ENCODE peak calls at places on chromosomes 12 and 14, in ten cellular contexts. S is astrocyte; C is LNCaP clone FGC; J is HFF-Myc; I is T47D; R is left cardiac atrium; V is stimulated activated naive CD8-positive, alpha-beta T cell treated with anti-CD3 and anti-CD28 coated beads, Interleukin-15, amount 100 ng/mL, for 72 hours; U is SIG-M5; Z is AML-193; B is putamen. F is an unnamed sample.

GRCh38 chr12:48031135-48031960 is 27.1 kb upstream of the COL2A1 start:
- DNase-seq in S (no peak), C (no peak), J (no peak), I (no peak), R (no peak), V (no peak), U (no peak), Z (no peak), B (no peak), F (peak; percentile 98)

GRCh38 chr14:77642407-77642806 is 26.0 kb upstream of the SPTLC2 start:
- DNase-seq in S (no peak), C (no peak), J (no peak), I (no peak), R (no peak), V (no peak), U (no peak), Z (no peak), B (no peak), F (no peak)

GRCh38 chr14:93269341-93270068 is 62.4 kb downstream of the UBR7 start:
- DNase-seq in S (peak; percentile 73), C (no peak), J (no peak), I (no peak), R (no peak), V (no peak), U (no peak), Z (no peak), B (peak; percentile 81), F (peak; percentile 18)

GRCh38 chr12:6927999-6928702 is 392 bp downstream of the ATN1 start:
- DNase-seq in S (no peak), C (no peak), J (no peak), I (no peak), R (peak; percentile 40), V (no peak), U (no peak), Z (no peak), B (no peak), F (no peak)

GRCh38 chr12:20097561-20097960 is 270.8 kb upstream of the PDE3A start:
- DNase-seq in S (peak; percentile 80), C (no peak), J (no peak), I (no peak), R (no peak), V (no peak), U (no peak), Z (no peak), B (no peak), F (peak; percentile 83)

GRCh38 chr12:47121146-47121545 is 41.4 kb upstream of the AMIGO2 start:
- DNase-seq in S (peak; percentile 61), C (no peak), J (no peak), I (no peak), R (no peak), V (no peak), U (no peak), Z (no peak), B (no peak), F (peak; percentile 76)

GRCh38 chr12:102107970-102108369 is 11.9 kb downstream of the NUP37 start:
- DNase-seq in S (no peak), C (no peak), J (no peak), I (no peak), R (no peak), V (no peak), U (no peak), Z (no peak), B (no peak), F (no peak)

GRCh38 chr14:90549794-90550591 is 153.2 kb downstream of the CALM1 start:
- DNase-seq in S (no peak), C (no peak), J (no peak), I (no peak), R (no peak), V (no peak), U (no peak), Z (no peak), B (no peak), F (no peak)

GRCh38 chr14:51848120-51848519 is 12.3 kb upstream of the GNG2 start:
- DNase-seq in S (no peak), C (no peak), J (no peak), I (no peak), R (no peak), V (no peak), U (no peak), Z (no peak), B (no peak), F (no peak)

GRCh38 chr12:15701212-15701611 is 88.0 kb downstream of the EPS8 start:
- DNase-seq in S (peak; percentile 57), C (no peak), J (no peak), I (no peak), R (no peak), V (no peak), U (no peak), Z (no peak), B (no peak), F (no peak)

GRCh38 chr14:51382506-51382905 is 142.5 kb downstream of the TMX1 start:
- DNase-seq in S (no peak), C (no peak), J (no peak), I (no peak), R (no peak), V (no peak), U (no peak), Z (no peak), B (no peak), F (no peak)

GRCh38 chr12:123533672-123534643 is at the start of gene RILPL1:
- DNase-seq in S (peak; percentile 27), C (no peak), J (no peak), I (peak; percentile 68), R (peak; percentile 68), V (peak; percentile 56), U (no peak), Z (no peak), B (peak; percentile 70), F (peak; percentile 58)

GRCh38 chr14:102317564-102318248 is 1.8 kb upstream of the ZNF839 start:
- DNase-seq in S (no peak), C (no peak), J (no peak), I (peak; percentile 40), R (peak; percentile 48), V (no peak), U (no peak), Z (peak; percentile 75), B (peak; percentile 59), F (peak; percentile 64)

GRCh38 chr14:53842938-53843337 is 113.7 kb downstream of the BMP4 start:
- DNase-seq in S (peak; percentile 85), C (no peak), J (no peak), I (no peak), R (no peak), V (no peak), U (no peak), Z (no peak), B (no peak), F (no peak)

GRCh38 chr12:17949558-17950141 is 140.3 kb downstream of the RERGL start:
- DNase-seq in S (no peak), C (no peak), J (no peak), I (no peak), R (no peak), V (no peak), U (no peak), Z (no peak), B (no peak), F (no peak)

GRCh38 chr14:97177016-97177415 is 379.8 kb downstream of the VRK1 start:
- DNase-seq in S (no peak), C (peak; percentile 3), J (no peak), I (peak; percentile 25), R (no peak), V (no peak), U (no peak), Z (no peak), B (no peak), F (no peak)

F was measured in foreskin melanocyte.